ENCODE peak calls at places on chromosomes 12 and 14, in five cellular contexts. One of them, this sample, is unnamed.

GRCh38 chr12:112327209-112327930 is 54.9 kb downstream of the HECTD4 start:
- DNase-seq in GM12891: no peak
- DNase-seq in ureter: no peak
- DNase-seq in occipital lobe: no peak
- DNase-seq in mammary epithelial cell: no peak
- DNase-seq in this sample: no peak

GRCh38 chr12:646303-647038 is 16.8 kb downstream of the NINJ2 start:
- DNase-seq in GM12891: no peak
- DNase-seq in ureter: no peak
- DNase-seq in occipital lobe: no peak
- DNase-seq in mammary epithelial cell: no peak
- DNase-seq in this sample: no peak

GRCh38 chr12:25242981-25243764 is 7.6 kb downstream of the KRAS start:
- DNase-seq in GM12891: no peak
- DNase-seq in ureter: no peak
- DNase-seq in occipital lobe: no peak
- DNase-seq in mammary epithelial cell: no peak
- DNase-seq in this sample: no peak

GRCh38 chr12:18753481-18754117 is 15.7 kb downstream of the CAPZA3 start:
- DNase-seq in GM12891: no peak
- DNase-seq in ureter: no peak
- DNase-seq in occipital lobe: no peak
- DNase-seq in mammary epithelial cell: no peak
- DNase-seq in this sample: no peak

GRCh38 chr14:83958359-83958758 is 1571.6 kb upstream of the FLRT2 start:
- DNase-seq in GM12891: no peak
- DNase-seq in ureter: no peak
- DNase-seq in occipital lobe: no peak
- DNase-seq in mammary epithelial cell: no peak
- DNase-seq in this sample: no peak

GRCh38 chr14:52583544-52583943 is 30.9 kb downstream of the GPR137C start:
- DNase-seq in GM12891: no peak
- DNase-seq in ureter: no peak
- DNase-seq in occipital lobe: no peak
- DNase-seq in mammary epithelial cell: peak
- DNase-seq in this sample: no peak

GRCh38 chr14:24037658-24038037 is 14.2 kb upstream of the CARMIL3 start:
- DNase-seq in GM12891: no peak
- DNase-seq in ureter: no peak
- DNase-seq in occipital lobe: no peak
- DNase-seq in mammary epithelial cell: no peak
- DNase-seq in this sample: no peak

GRCh38 chr12:128820723-128821432 is 2.9 kb downstream of the SLC15A4 start:
- DNase-seq in GM12891: no peak
- DNase-seq in ureter: no peak
- DNase-seq in occipital lobe: no peak
- DNase-seq in mammary epithelial cell: no peak
- DNase-seq in this sample: no peak

GRCh38 chr14:92463141-92463540 is 50.4 kb upstream of the RIN3 start:
- DNase-seq in GM12891: no peak
- DNase-seq in ureter: peak
- DNase-seq in occipital lobe: no peak
- DNase-seq in mammary epithelial cell: no peak
- DNase-seq in this sample: no peak

GRCh38 chr14:61780125-61780524 is 17.9 kb downstream of the SNAPC1 start:
- DNase-seq in GM12891: no peak
- DNase-seq in ureter: no peak
- DNase-seq in occipital lobe: no peak
- DNase-seq in mammary epithelial cell: no peak
- DNase-seq in this sample: no peak

GRCh38 chr14:95151561-95151960 is 5.8 kb downstream of the DICER1 start:
- DNase-seq in GM12891: no peak
- DNase-seq in ureter: no peak
- DNase-seq in occipital lobe: no peak
- DNase-seq in mammary epithelial cell: no peak
- DNase-seq in this sample: no peak

GRCh38 chr12:44126811-44127210 is 290.9 kb downstream of the TMEM117 start:
- DNase-seq in GM12891: no peak
- DNase-seq in ureter: no peak
- DNase-seq in occipital lobe: no peak
- DNase-seq in mammary epithelial cell: no peak
- DNase-seq in this sample: no peak

GRCh38 chr14:102088012-102088792 is 1.4 kb upstream of the HSP90AA1 start:
- DNase-seq in GM12891: peak
- DNase-seq in ureter: peak
- DNase-seq in occipital lobe: no peak
- DNase-seq in mammary epithelial cell: peak
- DNase-seq in this sample: peak

GRCh38 chr14:68628605-68629310 is 164.1 kb downstream of the ZFP36L1 start:
- DNase-seq in GM12891: no peak
- DNase-seq in ureter: peak
- DNase-seq in occipital lobe: no peak
- DNase-seq in mammary epithelial cell: peak
- DNase-seq in this sample: no peak

GRCh38 chr14:98622208-98623051 is 649.6 kb downstream of the BCL11B start:
- DNase-seq in GM12891: no peak
- DNase-seq in ureter: no peak
- DNase-seq in occipital lobe: no peak
- DNase-seq in mammary epithelial cell: peak
- DNase-seq in this sample: no peak

GRCh38 chr12:5428332-5429221 is 3.3 kb upstream of the NTF3 start:
- DNase-seq in GM12891: no peak
- DNase-seq in ureter: no peak
- DNase-seq in occipital lobe: no peak
- DNase-seq in mammary epithelial cell: no peak
- DNase-seq in this sample: no peak